ENCODE peak calls at places on chromosomes 11 and 22, in six cellular contexts. W is effector memory CD8-positive, alpha-beta T cell; N is EL; Y is activated CD4-positive, alpha-beta T cell treated with anti-CD3 and anti-CD28 coated beads for 24 hours; L is HFF-Myc; R is NCI-H446. Q is an unnamed sample.

GRCh38 chr22:39185601-39186012 is 33.1 kb upstream of the CBX7 start:
- DNase-seq in W (no peak), L (no peak), Y (no peak), N (no peak), R (no peak), Q (no peak)

GRCh38 chr11:66478823-66479740 is 1.2 kb upstream of the DPP3 start:
- DNase-seq in N (peak; percentile 45), Y (no peak), R (no peak), W (no peak), L (no peak), Q (peak; percentile 65)

GRCh38 chr22:44430716-44431115 is 67.3 kb downstream of the RTL6 start:
- DNase-seq in R (no peak), L (no peak), W (no peak), Y (no peak), N (no peak), Q (no peak)

GRCh38 chr11:131311746-131312145 is 58.7 kb upstream of the NTM start:
- DNase-seq in N (no peak), Y (no peak), L (no peak), W (no peak), R (no peak), Q (no peak)

GRCh38 chr11:111205622-111206385 is 39.7 kb upstream of the POU2AF2 start:
- DNase-seq in N (peak; percentile 42), L (no peak), R (no peak), W (no peak), Y (no peak), Q (no peak)

GRCh38 chr11:64742940-64743590 is 877 bp downstream of the RASGRP2 start:
- DNase-seq in Y (peak; percentile 65), R (no peak), W (peak; percentile 76), L (no peak), N (peak; percentile 52), Q (peak; percentile 83)

GRCh38 chr11:1422481-1422880 is 32.7 kb downstream of the BRSK2 start:
- DNase-seq in L (no peak), N (no peak), R (no peak), W (no peak), Y (no peak), Q (peak; percentile 42)

GRCh38 chr22:17120281-17120680 is 879 bp downstream of the TMEM121B start:
- DNase-seq in R (no peak), Y (peak; percentile 35), L (no peak), W (peak; percentile 42), N (peak; percentile 14), Q (peak; percentile 93)

GRCh38 chr11:1391165-1392010 is 1.7 kb downstream of the BRSK2 start:
- DNase-seq in N (no peak), Y (no peak), L (no peak), W (no peak), R (peak; percentile 14), Q (peak; percentile 47)

GRCh38 chr22:45868586-45869443 is 108.1 kb downstream of the WNT7B start:
- DNase-seq in W (no peak), L (no peak), N (no peak), Y (no peak), R (no peak), Q (no peak)

GRCh38 chr11:64934765-64935633 is 694 bp downstream of the GPHA2 start:
- DNase-seq in R (no peak), Y (no peak), W (no peak), N (no peak), L (no peak), Q (no peak)

GRCh38 chr11:114243461-114244372 is 52.5 kb upstream of the NNMT start:
- DNase-seq in N (no peak), Y (no peak), L (no peak), R (no peak), W (no peak), Q (no peak)

GRCh38 chr11:72308226-72309073 is 64.5 kb upstream of the PHOX2A start:
- DNase-seq in W (no peak), L (peak; percentile 93), R (peak; percentile 93), N (peak; percentile 92), Y (no peak), Q (no peak)

GRCh38 chr22:37880668-37881440 is 25.2 kb upstream of the MICALL1 start:
- DNase-seq in Y (no peak), L (no peak), N (peak; percentile 53), R (no peak), W (no peak), Q (no peak)

GRCh38 chr11:75273331-75273988 is 32.9 kb downstream of the TPBGL start:
- DNase-seq in W (no peak), N (no peak), L (no peak), Y (no peak), R (no peak), Q (no peak)

GRCh38 chr22:20514658-20515406 is 7.4 kb downstream of the MED15 start:
- DNase-seq in R (no peak), W (no peak), Y (no peak), L (no peak), N (peak; percentile 92), Q (no peak)

GRCh38 chr11:70064011-70064725 is 13.9 kb upstream of the ANO1 start:
- DNase-seq in W (no peak), Y (no peak), N (no peak), R (no peak), L (no peak), Q (no peak)

GRCh38 chr11:9774109-9774508 is 110.2 kb downstream of the SWAP70 start:
- DNase-seq in W (no peak), L (no peak), N (no peak), R (no peak), Y (no peak), Q (no peak)

GRCh38 chr11:13108416-13108815 is 99.3 kb downstream of the RASSF10 start:
- DNase-seq in W (no peak), N (no peak), Y (no peak), R (no peak), L (no peak), Q (no peak)